ENCODE peak calls at places on chromosomes 5 and 9, in four cellular contexts. One of them, this sample, is unnamed.
A peak's percentile ranks its signal among the peaks of the same experiment; 100 is the strongest.

GRCh38 chr5:43041669-43042175 is 1.6 kb upstream of the ANXA2R start:
- DNase-seq in PC-9: peak; percentile 84
- DNase-seq in CD4-positive, CD25-positive, alpha-beta regulatory T cell: peak; percentile 65
- DNase-seq in IMR-90: peak; percentile 94
- DNase-seq in this sample: no peak

GRCh38 chr9:134299068-134299467 is 27.2 kb upstream of the RXRA start:
- DNase-seq in IMR-90: no peak
- DNase-seq in CD4-positive, CD25-positive, alpha-beta regulatory T cell: no peak
- DNase-seq in PC-9: no peak
- DNase-seq in this sample: no peak

GRCh38 chr5:3033033-3033755 is 281.7 kb upstream of the IRX2 start:
- DNase-seq in IMR-90: no peak
- DNase-seq in CD4-positive, CD25-positive, alpha-beta regulatory T cell: no peak
- DNase-seq in PC-9: no peak
- DNase-seq in this sample: no peak

GRCh38 chr9:129750010-129750409 is 2.8 kb downstream of the PTGES start:
- DNase-seq in IMR-90: no peak
- DNase-seq in PC-9: peak; percentile 98
- DNase-seq in CD4-positive, CD25-positive, alpha-beta regulatory T cell: no peak
- DNase-seq in this sample: no peak

GRCh38 chr5:37111426-37112382 is 137.5 kb downstream of the CPLANE1 start:
- DNase-seq in IMR-90: no peak
- DNase-seq in CD4-positive, CD25-positive, alpha-beta regulatory T cell: no peak
- DNase-seq in PC-9: no peak
- DNase-seq in this sample: no peak

GRCh38 chr5:174311531-174312269 is 266.2 kb downstream of the NSG2 start:
- DNase-seq in PC-9: no peak
- DNase-seq in IMR-90: peak; percentile 34
- DNase-seq in CD4-positive, CD25-positive, alpha-beta regulatory T cell: peak; percentile 7
- DNase-seq in this sample: peak; percentile 75

GRCh38 chr9:36207016-36207415 is 16.3 kb downstream of the CLTA start:
- DNase-seq in PC-9: no peak
- DNase-seq in IMR-90: peak; percentile 63
- DNase-seq in CD4-positive, CD25-positive, alpha-beta regulatory T cell: no peak
- DNase-seq in this sample: no peak

GRCh38 chr5:6359534-6359933 is 18.8 kb downstream of the MED10 start:
- DNase-seq in IMR-90: no peak
- DNase-seq in PC-9: no peak
- DNase-seq in CD4-positive, CD25-positive, alpha-beta regulatory T cell: no peak
- DNase-seq in this sample: no peak

GRCh38 chr5:34687269-34688011 is 31.3 kb downstream of the RAI14 start:
- DNase-seq in PC-9: no peak
- DNase-seq in IMR-90: peak; percentile 90
- DNase-seq in CD4-positive, CD25-positive, alpha-beta regulatory T cell: no peak
- DNase-seq in this sample: no peak

GRCh38 chr9:70696694-70697335 is 282.4 kb upstream of the KLF9 start:
- DNase-seq in IMR-90: no peak
- DNase-seq in PC-9: no peak
- DNase-seq in CD4-positive, CD25-positive, alpha-beta regulatory T cell: no peak
- DNase-seq in this sample: no peak

GRCh38 chr9:13952906-13953305 is 361.0 kb downstream of the NFIB start:
- DNase-seq in PC-9: no peak
- DNase-seq in IMR-90: no peak
- DNase-seq in CD4-positive, CD25-positive, alpha-beta regulatory T cell: no peak
- DNase-seq in this sample: no peak

GRCh38 chr5:32298056-32298420 is 14.7 kb downstream of the MTMR12 start:
- DNase-seq in PC-9: peak; percentile 26
- DNase-seq in CD4-positive, CD25-positive, alpha-beta regulatory T cell: no peak
- DNase-seq in IMR-90: no peak
- DNase-seq in this sample: no peak

GRCh38 chr5:24633705-24634325 is 11.0 kb downstream of the CDH10 start:
- DNase-seq in PC-9: no peak
- DNase-seq in CD4-positive, CD25-positive, alpha-beta regulatory T cell: no peak
- DNase-seq in IMR-90: peak; percentile 11
- DNase-seq in this sample: no peak

GRCh38 chr5:138470322-138471285 is 5.3 kb downstream of the EGR1 start:
- DNase-seq in CD4-positive, CD25-positive, alpha-beta regulatory T cell: no peak
- DNase-seq in PC-9: peak; percentile 38
- DNase-seq in IMR-90: no peak
- DNase-seq in this sample: no peak

GRCh38 chr9:34046784-34047379 is 1.8 kb downstream of the UBAP2 start:
- DNase-seq in CD4-positive, CD25-positive, alpha-beta regulatory T cell: no peak
- DNase-seq in PC-9: no peak
- DNase-seq in IMR-90: peak; percentile 10
- DNase-seq in this sample: no peak

GRCh38 chr5:132759114-132760042 is 12.2 kb downstream of the CCNI2 start:
- DNase-seq in IMR-90: no peak
- DNase-seq in PC-9: peak; percentile 49
- DNase-seq in CD4-positive, CD25-positive, alpha-beta regulatory T cell: no peak
- DNase-seq in this sample: no peak

GRCh38 chr9:137376386-137376785 is 46.6 kb downstream of the EXD3 start:
- DNase-seq in PC-9: no peak
- DNase-seq in CD4-positive, CD25-positive, alpha-beta regulatory T cell: no peak
- DNase-seq in IMR-90: no peak
- DNase-seq in this sample: peak; percentile 3

GRCh38 chr5:91787718-91788117 is 404.6 kb upstream of the ARRDC3 start:
- DNase-seq in IMR-90: no peak
- DNase-seq in PC-9: peak; percentile 94
- DNase-seq in CD4-positive, CD25-positive, alpha-beta regulatory T cell: no peak
- DNase-seq in this sample: no peak

GRCh38 chr9:78031271-78031825 is at the start of gene GNAQ:
- DNase-seq in CD4-positive, CD25-positive, alpha-beta regulatory T cell: no peak
- DNase-seq in IMR-90: peak; percentile 15
- DNase-seq in PC-9: no peak
- DNase-seq in this sample: peak; percentile 40

GRCh38 chr5:127898551-127899213 is 184.9 kb upstream of the SLC12A2 start:
- DNase-seq in CD4-positive, CD25-positive, alpha-beta regulatory T cell: no peak
- DNase-seq in PC-9: no peak
- DNase-seq in IMR-90: peak; percentile 61
- DNase-seq in this sample: no peak

GRCh38 chr5:34529581-34530331 is 126.4 kb upstream of the RAI14 start:
- DNase-seq in CD4-positive, CD25-positive, alpha-beta regulatory T cell: no peak
- DNase-seq in IMR-90: peak; percentile 18
- DNase-seq in PC-9: no peak
- DNase-seq in this sample: no peak

GRCh38 chr5:148844433-148845279 is 18.2 kb downstream of the ADRB2 start:
- DNase-seq in PC-9: no peak
- DNase-seq in CD4-positive, CD25-positive, alpha-beta regulatory T cell: no peak
- DNase-seq in IMR-90: peak; percentile 16
- DNase-seq in this sample: no peak

GRCh38 chr5:168162464-168162863 is 129.0 kb upstream of the WWC1 start:
- DNase-seq in CD4-positive, CD25-positive, alpha-beta regulatory T cell: no peak
- DNase-seq in PC-9: no peak
- DNase-seq in IMR-90: no peak
- DNase-seq in this sample: peak; percentile 40

GRCh38 chr5:179322071-179323025 is 22.9 kb downstream of the ADAMTS2 start:
- DNase-seq in CD4-positive, CD25-positive, alpha-beta regulatory T cell: no peak
- DNase-seq in PC-9: no peak
- DNase-seq in IMR-90: no peak
- DNase-seq in this sample: no peak

GRCh38 chr9:73151653-73152382 is at the start of gene ANXA1:
- DNase-seq in CD4-positive, CD25-positive, alpha-beta regulatory T cell: no peak
- DNase-seq in IMR-90: peak; percentile 83
- DNase-seq in PC-9: peak; percentile 86
- DNase-seq in this sample: no peak

GRCh38 chr9:123102380-123103113 is 69.1 kb downstream of the GPR21 start:
- DNase-seq in PC-9: peak; percentile 34
- DNase-seq in CD4-positive, CD25-positive, alpha-beta regulatory T cell: no peak
- DNase-seq in IMR-90: peak; percentile 40
- DNase-seq in this sample: no peak

GRCh38 chr5:170339780-170340167 is 42.2 kb upstream of the LCP2 start:
- DNase-seq in PC-9: no peak
- DNase-seq in CD4-positive, CD25-positive, alpha-beta regulatory T cell: no peak
- DNase-seq in IMR-90: no peak
- DNase-seq in this sample: no peak

DNA sequence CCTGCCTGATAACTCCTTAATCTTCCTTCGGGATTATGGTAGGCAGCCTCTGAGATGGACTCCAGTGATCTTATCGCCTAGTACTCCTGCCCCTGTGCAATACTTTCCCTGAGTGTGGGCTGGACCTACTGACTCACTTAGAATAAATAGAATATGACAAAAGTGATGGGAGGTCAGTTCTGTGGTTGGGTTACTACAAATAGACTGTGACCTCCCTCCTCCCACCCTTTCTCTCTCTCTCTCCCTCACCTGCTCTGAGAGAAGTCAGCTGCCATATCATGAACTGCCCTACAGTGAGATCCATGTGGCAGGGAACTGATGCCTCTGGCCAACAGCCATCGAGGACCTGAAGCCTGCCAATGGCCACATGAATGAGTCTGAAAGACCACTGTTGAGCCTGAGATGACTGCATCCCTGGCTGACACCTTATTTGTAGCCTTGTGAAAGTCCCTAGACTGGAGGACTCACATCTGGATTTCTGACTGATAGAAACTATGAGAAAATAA is 31.7 kb downstream of the NRG2 start:
- DNase-seq in PC-9: peak; percentile 88
- DNase-seq in CD4-positive, CD25-positive, alpha-beta regulatory T cell: no peak
- DNase-seq in IMR-90: peak; percentile 1
- DNase-seq in this sample: peak; percentile 52
- H3K27ac ChIP-seq in PC-9: no peak overlapping the region
- H3K27ac ChIP-seq in CD4-positive, CD25-positive, alpha-beta regulatory T cell: no peak overlapping the region
- H3K27ac ChIP-seq in IMR-90: no peak overlapping the region
- H3K27ac ChIP-seq in this sample: no peak overlapping the region

GRCh38 chr5:122351416-122352157 is 39.5 kb downstream of the SNCAIP start:
- DNase-seq in CD4-positive, CD25-positive, alpha-beta regulatory T cell: no peak
- DNase-seq in IMR-90: peak; percentile 83
- DNase-seq in PC-9: no peak
- DNase-seq in this sample: no peak

GRCh38 chr5:122354293-122354692 is 42.3 kb downstream of the SNCAIP start:
- DNase-seq in IMR-90: no peak
- DNase-seq in PC-9: no peak
- DNase-seq in CD4-positive, CD25-positive, alpha-beta regulatory T cell: no peak
- DNase-seq in this sample: no peak

GRCh38 chr5:122350496-122350895 is 38.5 kb downstream of the SNCAIP start:
- DNase-seq in PC-9: no peak
- DNase-seq in IMR-90: no peak
- DNase-seq in CD4-positive, CD25-positive, alpha-beta regulatory T cell: no peak
- DNase-seq in this sample: no peak

GRCh38 chr5:122355324-122355723 is 43.3 kb downstream of the SNCAIP start:
- DNase-seq in IMR-90: no peak
- DNase-seq in PC-9: no peak
- DNase-seq in CD4-positive, CD25-positive, alpha-beta regulatory T cell: no peak
- DNase-seq in this sample: no peak

DNA sequence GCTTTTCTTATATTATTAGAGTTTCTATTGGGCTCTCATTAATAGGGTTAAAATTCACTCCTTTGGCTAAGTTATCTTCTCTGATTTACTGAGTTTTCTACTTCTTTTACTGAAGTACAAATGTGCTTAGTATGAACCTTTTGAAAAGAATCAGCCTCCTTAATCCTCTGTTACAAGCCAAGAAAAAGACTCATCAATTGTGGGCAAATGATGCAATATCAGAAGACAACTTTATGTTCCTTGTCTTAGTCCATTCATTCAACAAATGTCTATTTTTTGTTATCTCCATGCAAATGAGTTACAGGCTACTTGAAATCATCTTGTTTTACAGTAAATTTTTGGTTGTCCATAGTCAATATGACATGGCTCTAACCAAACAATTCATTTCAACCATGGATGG is 40.3 kb downstream of the SNCAIP start:
- DNase-seq in CD4-positive, CD25-positive, alpha-beta regulatory T cell: no peak
- DNase-seq in IMR-90: peak; percentile 75
- DNase-seq in PC-9: no peak
- DNase-seq in this sample: no peak
- H3K9me3 ChIP-seq in CD4-positive, CD25-positive, alpha-beta regulatory T cell: no peaks in the 10 kb centered on the region
- H3K9me3 ChIP-seq in IMR-90: no peaks in the 10 kb centered on the region
- H3K9me3 ChIP-seq in PC-9: no peaks in the 10 kb centered on the region
- H3K9me3 ChIP-seq in this sample: no peaks in the 10 kb centered on the region

DNA sequence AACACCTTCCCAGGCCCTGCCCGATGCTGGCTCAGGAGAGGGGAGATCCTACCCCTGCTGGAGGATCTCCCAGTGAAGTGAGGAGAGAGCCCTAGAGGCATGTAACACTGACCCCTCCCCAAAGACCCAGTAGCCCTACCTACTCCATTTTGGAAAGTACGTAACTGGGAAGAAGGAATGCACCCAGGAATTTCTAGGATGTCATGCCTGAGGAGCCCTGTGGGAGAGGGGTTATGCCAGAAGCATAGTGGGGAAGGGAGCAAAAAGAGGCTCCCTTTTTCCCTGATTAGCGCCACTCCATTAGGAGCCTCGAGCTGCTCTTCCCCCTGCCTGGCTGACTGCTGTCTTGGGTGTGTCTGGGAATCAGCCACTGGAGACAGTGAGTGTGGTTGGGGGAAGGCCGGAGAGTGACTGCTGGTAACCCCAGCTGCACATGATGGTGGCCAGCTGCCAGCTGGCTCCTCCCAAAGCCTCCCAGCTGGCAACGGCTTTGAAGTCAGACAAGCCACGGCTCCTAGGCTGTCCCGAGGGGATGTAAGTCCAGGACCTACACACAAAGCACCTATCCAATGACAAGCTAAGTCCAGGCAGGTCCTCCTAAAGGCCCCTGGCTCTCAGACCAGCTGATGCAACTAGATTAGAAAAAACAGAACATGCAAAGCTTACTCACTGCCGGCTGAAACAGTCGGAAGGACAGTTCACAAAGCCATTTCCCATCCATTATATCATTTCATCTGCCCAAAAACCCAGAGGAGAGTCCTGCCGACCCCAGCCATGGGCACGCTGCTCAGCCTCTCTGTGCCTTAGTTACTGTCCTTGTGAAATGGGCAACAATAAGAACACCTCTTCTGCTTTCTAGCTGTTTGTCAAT is 136.5 kb upstream of the ABCA1 start:
- DNase-seq in PC-9: peak; percentile 93
- DNase-seq in CD4-positive, CD25-positive, alpha-beta regulatory T cell: no peak
- DNase-seq in IMR-90: peak; percentile 97
- DNase-seq in this sample: peak; percentile 96
- H3K4me3 ChIP-seq in PC-9: peak overlapping the region; percentile 36
- H3K4me3 ChIP-seq in CD4-positive, CD25-positive, alpha-beta regulatory T cell: no peak overlapping the region
- H3K4me3 ChIP-seq in IMR-90: no peak overlapping the region
- H3K4me3 ChIP-seq in this sample: no peak overlapping the region

GRCh38 chr9:111066427-111066826 is 28.2 kb upstream of the LPAR1 start:
- DNase-seq in IMR-90: peak; percentile 26
- DNase-seq in CD4-positive, CD25-positive, alpha-beta regulatory T cell: no peak
- DNase-seq in PC-9: no peak
- DNase-seq in this sample: no peak

GRCh38 chr9:111067472-111067871 is 29.2 kb upstream of the LPAR1 start:
- DNase-seq in CD4-positive, CD25-positive, alpha-beta regulatory T cell: no peak
- DNase-seq in PC-9: no peak
- DNase-seq in IMR-90: no peak
- DNase-seq in this sample: no peak

GRCh38 chr9:111068816-111069215 is 30.5 kb upstream of the LPAR1 start:
- DNase-seq in IMR-90: no peak
- DNase-seq in PC-9: no peak
- DNase-seq in CD4-positive, CD25-positive, alpha-beta regulatory T cell: no peak
- DNase-seq in this sample: no peak

GRCh38 chr9:111064160-111064733 is 26.0 kb upstream of the LPAR1 start:
- DNase-seq in CD4-positive, CD25-positive, alpha-beta regulatory T cell: no peak
- DNase-seq in IMR-90: no peak
- DNase-seq in PC-9: no peak
- DNase-seq in this sample: no peak

DNA sequence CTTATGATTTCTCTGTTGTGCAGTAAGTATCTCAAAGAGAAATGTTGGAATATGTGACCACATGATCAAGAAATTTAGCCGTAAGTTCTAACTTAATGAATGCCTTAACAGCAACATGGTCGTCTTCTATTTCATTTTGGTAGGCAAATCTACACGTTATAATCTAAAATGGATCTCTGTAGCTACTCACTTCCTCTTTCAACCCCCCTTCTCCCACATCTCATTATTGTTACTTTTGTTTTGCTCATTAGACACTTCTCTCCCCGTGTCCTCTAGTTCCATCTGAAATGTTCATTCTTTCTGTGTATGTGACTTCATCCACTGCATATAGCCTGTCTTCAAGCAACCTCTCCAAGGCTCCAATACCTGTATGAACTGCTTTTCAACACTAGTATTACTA is 27.1 kb upstream of the LPAR1 start:
- DNase-seq in PC-9: no peak
- DNase-seq in CD4-positive, CD25-positive, alpha-beta regulatory T cell: no peak
- DNase-seq in IMR-90: no peak
- DNase-seq in this sample: no peak
- H3K27ac ChIP-seq in PC-9: no peak overlapping the region
- H3K27ac ChIP-seq in CD4-positive, CD25-positive, alpha-beta regulatory T cell: no peak overlapping the region
- H3K27ac ChIP-seq in IMR-90: no peak overlapping the region
- H3K27ac ChIP-seq in this sample: no peak overlapping the region

This sample was measured in WERI-Rb-1.